ENCODE peak calls at places on chromosomes 2 and 18, in seven cellular contexts. H, Z, I, J, K, E and Q are unnamed samples.

GRCh38 chr2:152537252-152537651 is 180.0 kb downstream of the PRPF40A start:
- DNase-seq in H (no peak), Z (no peak), I (no peak), J (no peak), K (peak), E (no peak), Q (no peak)

GRCh38 chr2:3533836-3534235 is 14.5 kb upstream of the ADI1 start:
- DNase-seq in H (no peak), Z (no peak), I (no peak), J (no peak), K (no peak), E (no peak), Q (no peak)

GRCh38 chr2:9897796-9898195 is 53.7 kb upstream of the GRHL1 start:
- DNase-seq in H (no peak), Z (no peak), I (no peak), J (no peak), K (peak), E (no peak), Q (no peak)

GRCh38 chr2:13230221-13230620 is 513.5 kb downstream of the TRIB2 start:
- DNase-seq in H (no peak), Z (no peak), I (no peak), J (no peak), K (no peak), E (no peak), Q (no peak)

GRCh38 chr2:28327963-28328922 is 64.4 kb upstream of the FOSL2 start:
- DNase-seq in H (no peak), Z (no peak), I (no peak), J (no peak), K (peak), E (no peak), Q (no peak)

GRCh38 chr2:233185963-233186362 is 65.5 kb upstream of the ATG16L1 start:
- DNase-seq in H (no peak), Z (no peak), I (no peak), J (peak), K (no peak), E (no peak), Q (no peak)

GRCh38 chr2:235458839-235459273 is 35.0 kb upstream of the AGAP1 start:
- DNase-seq in H (peak), Z (no peak), I (no peak), J (no peak), K (peak), E (no peak), Q (peak)

GRCh38 chr2:233422649-233423435 is 68.5 kb downstream of the DGKD start:
- DNase-seq in H (no peak), Z (no peak), I (no peak), J (no peak), K (no peak), E (no peak), Q (no peak)

GRCh38 chr18:47545613-47546012 is 294.2 kb upstream of the SKOR2 start:
- DNase-seq in H (peak), Z (no peak), I (no peak), J (no peak), K (no peak), E (no peak), Q (peak)

GRCh38 chr2:164881524-164881923 is 39.9 kb upstream of the COBLL1 start:
- DNase-seq in H (no peak), Z (no peak), I (no peak), J (no peak), K (no peak), E (no peak), Q (no peak)

GRCh38 chr2:242029422-242030225 is 160.1 kb downstream of the RTP5 start:
- DNase-seq in H (no peak), Z (no peak), I (no peak), J (no peak), K (no peak), E (no peak), Q (no peak)

GRCh38 chr2:178084273-178084672 is 11.7 kb upstream of the PDE11A start:
- DNase-seq in H (no peak), Z (no peak), I (no peak), J (no peak), K (no peak), E (no peak), Q (no peak)

GRCh38 chr2:27100036-27100435 is 13.5 kb downstream of the KHK start:
- DNase-seq in H (no peak), Z (no peak), I (no peak), J (no peak), K (no peak), E (no peak), Q (no peak)

GRCh38 chr2:226638576-226638975 is 161.0 kb downstream of the IRS1 start:
- DNase-seq in H (no peak), Z (no peak), I (no peak), J (no peak), K (peak), E (no peak), Q (no peak)

GRCh38 chr2:96859338-96859649 is 1.5 kb upstream of the ANKRD39 start:
- DNase-seq in H (no peak), Z (no peak), I (no peak), J (no peak), K (no peak), E (no peak), Q (no peak)

GRCh38 chr2:1705557-1706076 is 38.7 kb downstream of the PXDN start:
- DNase-seq in H (no peak), Z (no peak), I (no peak), J (no peak), K (no peak), E (no peak), Q (no peak)

GRCh38 chr2:201854221-201854801 is 48.0 kb downstream of the CDK15 start:
- DNase-seq in H (no peak), Z (no peak), I (no peak), J (no peak), K (peak), E (no peak), Q (no peak)

GRCh38 chr2:60553496-60553991 is at the start of gene BCL11A:
- DNase-seq in H (peak), Z (peak), I (no peak), J (no peak), K (peak), E (peak), Q (peak)

GRCh38 chr2:119712571-119712970 is 33.6 kb downstream of the TMEM177 start:
- DNase-seq in H (no peak), Z (no peak), I (no peak), J (no peak), K (no peak), E (no peak), Q (no peak)

GRCh38 chr2:769771-770170 is 92.6 kb upstream of the TMEM18 start:
- DNase-seq in H (no peak), Z (no peak), I (no peak), J (no peak), K (peak), E (no peak), Q (no peak)

GRCh38 chr2:65093211-65093610 is 36.7 kb downstream of the RAB1A start:
- DNase-seq in H (no peak), Z (no peak), I (no peak), J (no peak), K (no peak), E (no peak), Q (no peak)

GRCh38 chr18:61722247-61722646 is 170.6 kb downstream of the RNF152 start:
- DNase-seq in H (no peak), Z (no peak), I (no peak), J (no peak), K (no peak), E (no peak), Q (no peak)

GRCh38 chr18:49656098-49656591 is 94.3 kb downstream of the LIPG start:
- DNase-seq in H (peak), Z (no peak), I (no peak), J (no peak), K (peak), E (peak), Q (no peak)

GRCh38 chr2:55604027-55604565 is 13.3 kb downstream of the PPP4R3B start:
- DNase-seq in H (no peak), Z (no peak), I (no peak), J (no peak), K (peak), E (no peak), Q (no peak)

GRCh38 chr2:149226790-149227189 is 103.6 kb upstream of the LYPD6 start:
- DNase-seq in H (no peak), Z (no peak), I (no peak), J (no peak), K (no peak), E (no peak), Q (peak)

GRCh38 chr2:54440050-54440449 is 16.1 kb upstream of the SPTBN1 start:
- DNase-seq in H (no peak), Z (no peak), I (no peak), J (no peak), K (no peak), E (no peak), Q (no peak)

GRCh38 chr2:32701806-32702205 is 74.0 kb downstream of the TTC27 start:
- DNase-seq in H (no peak), Z (no peak), I (no peak), J (no peak), K (no peak), E (no peak), Q (no peak)

GRCh38 chr2:237732790-237733349 is 65.7 kb upstream of the RBM44 start:
- DNase-seq in H (no peak), Z (no peak), I (no peak), J (no peak), K (no peak), E (no peak), Q (no peak)

GRCh38 chr2:217996345-217996744 is 6.5 kb downstream of the TNS1 start:
- DNase-seq in H (peak), Z (no peak), I (no peak), J (no peak), K (peak), E (no peak), Q (no peak)

GRCh38 chr2:13050764-13051163 is 334.0 kb downstream of the TRIB2 start:
- DNase-seq in H (no peak), Z (no peak), I (no peak), J (no peak), K (peak), E (no peak), Q (no peak)

GRCh38 chr18:57898506-57899124 is 95.5 kb upstream of the ATP8B1 start:
- DNase-seq in H (peak), Z (no peak), I (no peak), J (no peak), K (peak), E (no peak), Q (no peak)

GRCh38 chr2:125721072-125721721 is 934.8 kb upstream of the GYPC start:
- DNase-seq in H (no peak), Z (no peak), I (no peak), J (no peak), K (no peak), E (no peak), Q (no peak)

GRCh38 chr2:222057249-222058073 is 241.3 kb downstream of the PAX3 start:
- DNase-seq in H (no peak), Z (no peak), I (peak), J (no peak), K (no peak), E (no peak), Q (no peak)
- TF ChIP-seq CEBPB in H (no peak), Z (no peak), I (no peak), J (no peak), K (no peak), E (no peak), Q (no peak)

DNA sequence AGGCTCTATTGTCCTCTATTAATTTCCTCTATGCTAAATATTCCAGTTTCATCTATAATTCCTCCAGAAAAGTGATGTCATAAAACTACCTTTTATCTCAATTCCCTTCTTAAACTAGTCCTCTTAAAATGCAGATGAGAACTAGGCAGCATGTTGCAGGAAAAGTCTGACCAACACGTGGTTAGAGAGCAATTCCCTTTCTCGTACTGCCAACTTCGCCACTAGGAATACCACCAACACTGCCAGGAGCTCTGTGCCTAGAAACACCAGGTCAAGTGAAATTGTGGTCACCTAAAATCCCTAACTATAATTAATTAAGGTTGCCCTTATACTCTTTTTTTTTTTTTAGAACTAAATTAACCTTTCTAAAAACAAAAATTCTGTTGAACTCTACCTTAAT is 127.7 kb downstream of the PPP1R1C start:
- DNase-seq in H (no peak), Z (no peak), I (no peak), J (no peak), K (no peak), E (no peak), Q (no peak)
- TF ChIP-seq CEBPB in H (no peak), Z (no peak), I (no peak), J (no peak), K (no peak), E (no peak), Q (no peak)

GRCh38 chr2:184877909-184878308 is 279.6 kb downstream of the ZNF804A start:
- DNase-seq in H (no peak), Z (no peak), I (no peak), J (no peak), K (no peak), E (no peak), Q (no peak)

GRCh38 chr2:184875911-184876310 is 277.6 kb downstream of the ZNF804A start:
- DNase-seq in H (no peak), Z (no peak), I (no peak), J (no peak), K (no peak), E (no peak), Q (no peak)

GRCh38 chr2:184879671-184880070 is 281.3 kb downstream of the ZNF804A start:
- DNase-seq in H (no peak), Z (no peak), I (no peak), J (no peak), K (no peak), E (no peak), Q (no peak)

GRCh38 chr2:184875212-184875611 is 276.9 kb downstream of the ZNF804A start:
- DNase-seq in H (no peak), Z (peak), I (no peak), J (no peak), K (no peak), E (no peak), Q (no peak)
- TF ChIP-seq CEBPB in H (no peak), Z (no peak), I (no peak), J (no peak), K (no peak), E (no peak), Q (no peak)

DNA sequence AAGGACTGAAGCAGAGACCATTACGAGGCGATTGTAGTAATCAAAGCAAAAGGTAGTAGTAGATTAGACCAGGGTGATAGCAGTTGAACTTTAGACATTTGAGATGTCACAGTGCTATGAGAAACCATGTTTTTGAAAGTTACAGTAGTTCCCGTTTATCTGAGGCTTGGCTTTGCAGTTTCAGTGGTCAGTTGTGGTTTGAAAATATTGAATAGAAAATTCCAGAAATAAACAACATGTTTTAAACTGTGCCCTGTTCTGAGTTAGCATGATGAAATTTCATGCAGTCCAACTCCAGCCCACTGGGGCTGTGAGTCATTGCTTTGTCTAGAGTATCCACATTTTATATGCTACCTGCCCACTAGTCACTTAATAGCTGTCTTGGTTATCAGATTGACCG is 47.5 kb downstream of the ZNF638 start:
- DNase-seq in H (peak), Z (no peak), I (no peak), J (no peak), K (peak), E (peak), Q (no peak)
- TF ChIP-seq CEBPB in H (no peak), Z (no peak), I (no peak), J (no peak), K (peak), E (peak), Q (no peak)

DNA sequence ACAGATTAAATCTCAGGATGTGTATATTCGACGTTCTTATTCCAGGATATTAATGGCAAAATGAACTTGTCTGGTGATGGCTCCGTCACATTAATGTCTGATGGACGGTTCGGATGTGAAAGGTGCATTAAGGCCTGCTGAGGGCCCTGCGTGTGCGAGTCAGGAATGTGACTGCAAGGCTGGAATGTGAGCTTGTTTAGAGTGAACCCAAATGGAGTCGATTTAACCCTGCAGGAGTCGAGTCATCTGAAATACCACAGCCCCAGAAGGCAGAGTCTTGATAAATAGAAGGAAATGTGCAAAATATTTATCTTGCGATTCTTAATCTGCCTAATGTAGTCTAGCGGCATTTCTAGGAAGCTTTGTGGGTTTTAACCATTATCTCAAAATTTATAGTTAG is 44.3 kb downstream of the RDH14 start:
- DNase-seq in H (no peak), Z (no peak), I (no peak), J (no peak), K (peak), E (no peak), Q (no peak)
- TF ChIP-seq CEBPB in H (no peak), Z (no peak), I (no peak), J (no peak), K (no peak), E (no peak), Q (no peak)